ENCODE peak calls at places on chromosome 5, in four cellular contexts. J, P, S and I are unnamed samples.

GRCh38 chr5:191949-192690 is 825 bp downstream of the LRRC14B start:
- DNase-seq in P (no peak), J (no peak), S (no peak), I (no peak)

GRCh38 chr5:44389410-44389879 is at the start of gene FGF10:
- DNase-seq in J (no peak), S (peak; percentile 33), P (peak; percentile 19), I (no peak)

GRCh38 chr5:132176987-132177386 is 50.7 kb downstream of the P4HA2 start:
- DNase-seq in P (no peak), J (no peak), S (no peak), I (no peak)

GRCh38 chr5:117863589-117864296 is 1124.6 kb downstream of the DTWD2 start:
- DNase-seq in S (no peak), P (no peak), J (no peak), I (no peak)

GRCh38 chr5:89034588-89034987 is 151.6 kb upstream of the MEF2C start:
- DNase-seq in J (no peak), P (no peak), S (no peak), I (no peak)

GRCh38 chr5:132257131-132258101 is at the start of gene PDLIM4:
- DNase-seq in S (no peak), J (no peak), P (peak; percentile 96), I (no peak)

GRCh38 chr5:160692272-160692671 is 159.7 kb downstream of the ATP10B start:
- DNase-seq in S (no peak), J (no peak), P (no peak), I (no peak)

GRCh38 chr5:136080113-136080482 is 51.3 kb downstream of the TGFBI start:
- DNase-seq in S (no peak), P (no peak), J (no peak), I (no peak)

GRCh38 chr5:124179788-124180187 is 566.7 kb downstream of the ZNF608 start:
- DNase-seq in J (no peak), P (no peak), S (no peak), I (no peak)

GRCh38 chr5:50807661-50808060 is 141.2 kb downstream of the PARP8 start:
- DNase-seq in P (no peak), J (no peak), S (no peak), I (no peak)

GRCh38 chr5:134893748-134894505 is 11.0 kb upstream of the PCBD2 start:
- DNase-seq in S (no peak), P (no peak), J (no peak), I (no peak)

GRCh38 chr5:141338538-141339306 is at the start of gene PCDHGA2:
- DNase-seq in P (peak; percentile 46), S (no peak), J (no peak), I (no peak)

GRCh38 chr5:136133416-136134383 is 1.1 kb downstream of the SMAD5 start:
- DNase-seq in P (peak; percentile 31), J (no peak), S (no peak), I (peak; percentile 51)

GRCh38 chr5:159897786-159898393 is 18.4 kb upstream of the ADRA1B start:
- DNase-seq in J (no peak), S (no peak), P (no peak), I (no peak)

GRCh38 chr5:133715622-133716021 is 103.3 kb upstream of the FSTL4 start:
- DNase-seq in P (no peak), S (no peak), J (no peak), I (no peak)

GRCh38 chr5:112174959-112175594 is 244.0 kb downstream of the EPB41L4A start:
- DNase-seq in J (peak; percentile 61), P (peak; percentile 67), S (no peak), I (peak; percentile 19)

GRCh38 chr5:61599370-61600140 is 267.5 kb downstream of the ZSWIM6 start:
- DNase-seq in S (no peak), P (no peak), J (no peak), I (peak; percentile 44)

GRCh38 chr5:131974956-131975726 is 29.7 kb upstream of the MEIKIN start:
- DNase-seq in J (no peak), S (no peak), P (no peak), I (no peak)

GRCh38 chr5:16467363-16468219 is 2.0 kb upstream of the ZNF622 start:
- DNase-seq in S (no peak), J (no peak), P (no peak), I (no peak)

GRCh38 chr5:130183115-130183514 is 278.9 kb downstream of the CHSY3 start:
- DNase-seq in S (no peak), P (no peak), J (no peak), I (no peak)

GRCh38 chr5:132714456-132715307 is 22.7 kb downstream of the KIF3A start:
- DNase-seq in P (no peak), S (no peak), J (no peak), I (no peak)

GRCh38 chr5:59204114-59204897 is 621.4 kb downstream of the RAB3C start:
- DNase-seq in P (no peak), J (no peak), S (no peak), I (no peak)

GRCh38 chr5:74173665-74174064 is 466.9 kb downstream of the ENC1 start:
- DNase-seq in P (no peak), J (no peak), S (no peak), I (no peak)

GRCh38 chr5:1121891-1122290 is 10.0 kb upstream of the SLC12A7 start:
- DNase-seq in P (no peak), J (no peak), S (no peak), I (no peak)

GRCh38 chr5:67702008-67702407 is 505.4 kb upstream of the CD180 start:
- DNase-seq in J (no peak), S (no peak), P (no peak), I (no peak)

GRCh38 chr5:38666668-38667498 is 110.4 kb upstream of the LIFR start:
- DNase-seq in P (peak; percentile 28), J (peak; percentile 19), S (no peak), I (peak; percentile 67)

GRCh38 chr5:54570923-54571322 is 53.4 kb downstream of the SNX18 start:
- DNase-seq in S (no peak), P (no peak), J (no peak), I (no peak)

GRCh38 chr5:81854915-81855314 is 104.0 kb upstream of the SSBP2 start:
- DNase-seq in P (no peak), S (no peak), J (no peak), I (no peak)

GRCh38 chr5:81855576-81855975 is 104.7 kb upstream of the SSBP2 start:
- DNase-seq in J (no peak), S (no peak), P (no peak), I (no peak)

GRCh38 chr5:81853005-81853357 is 102.1 kb upstream of the SSBP2 start:
- DNase-seq in P (no peak), J (no peak), S (no peak), I (no peak)

GRCh38 chr5:81854485-81854884 is 103.6 kb upstream of the SSBP2 start:
- DNase-seq in J (no peak), P (no peak), S (no peak), I (no peak)

DNA sequence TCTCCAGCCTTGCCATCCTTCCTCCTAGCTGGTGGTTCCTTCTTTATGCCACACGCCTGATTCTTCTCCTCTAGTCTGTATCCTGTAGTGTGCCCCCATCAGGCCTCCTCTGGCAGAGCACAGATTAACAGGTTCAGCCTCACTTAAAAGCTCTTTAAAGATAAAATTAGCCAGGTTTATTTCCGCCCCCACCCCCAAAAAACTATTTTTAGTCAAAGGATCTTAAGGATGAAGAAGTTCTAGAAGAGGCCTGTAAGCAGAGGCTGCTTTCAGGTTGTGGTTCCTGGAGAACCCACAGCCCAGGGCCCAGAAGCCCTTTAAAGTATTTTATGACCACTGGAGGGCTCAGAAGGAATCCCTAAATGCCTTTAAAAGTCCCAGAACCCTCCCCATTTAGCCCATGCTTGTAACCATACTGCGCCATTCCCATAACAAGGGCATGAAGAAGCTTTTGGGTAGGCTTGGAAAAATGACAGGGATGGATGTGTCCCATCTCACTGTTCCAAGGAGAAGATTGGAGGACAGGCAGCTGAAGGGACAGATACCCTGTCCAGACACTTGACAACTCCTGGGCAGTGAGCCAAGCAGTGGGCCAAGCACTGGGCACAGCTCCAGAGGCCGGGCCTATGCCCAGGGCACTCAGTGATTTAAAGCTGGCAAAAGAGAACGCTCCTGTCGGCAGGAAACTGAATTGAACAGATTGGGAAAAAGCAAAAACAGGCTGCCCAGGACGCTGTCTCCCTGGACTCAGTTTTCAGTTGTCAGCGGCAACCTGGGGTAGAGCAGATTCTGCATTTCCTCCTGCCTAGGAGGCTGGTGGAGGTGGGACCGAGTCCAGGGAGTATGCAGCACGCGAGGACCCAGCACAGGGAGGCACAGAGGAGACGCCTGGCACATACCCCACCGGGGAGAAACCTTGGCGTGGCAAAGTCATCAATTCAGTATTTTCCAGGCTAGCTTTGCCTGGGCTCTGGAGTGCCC is 106.3 kb upstream of the SSBP2 start:
- DNase-seq in J (no peak), P (peak; percentile 81), S (no peak), I (no peak)
- TF ChIP-seq JUND in J (no peak), P (no peak), S (no peak), I (no peak)

GRCh38 chr5:28400076-28400475 is 1361.7 kb upstream of the CDH9 start:
- DNase-seq in J (no peak), S (no peak), P (no peak), I (no peak)

GRCh38 chr5:28408186-28408585 is 1369.8 kb upstream of the CDH9 start:
- DNase-seq in P (no peak), J (no peak), S (no peak), I (peak; percentile 7)

GRCh38 chr5:28404363-28405071 is 1366.1 kb upstream of the CDH9 start:
- DNase-seq in J (no peak), P (no peak), S (no peak), I (no peak)

GRCh38 chr5:28402590-28403301 is 1364.4 kb upstream of the CDH9 start:
- DNase-seq in J (no peak), S (no peak), P (no peak), I (no peak)

GRCh38 chr5:28403846-28404245 is 1365.5 kb upstream of the CDH9 start:
- DNase-seq in S (no peak), J (no peak), P (no peak), I (no peak)
- TF ChIP-seq JUND in S (no peak), J (no peak), P (no peak), I (no peak)

DNA sequence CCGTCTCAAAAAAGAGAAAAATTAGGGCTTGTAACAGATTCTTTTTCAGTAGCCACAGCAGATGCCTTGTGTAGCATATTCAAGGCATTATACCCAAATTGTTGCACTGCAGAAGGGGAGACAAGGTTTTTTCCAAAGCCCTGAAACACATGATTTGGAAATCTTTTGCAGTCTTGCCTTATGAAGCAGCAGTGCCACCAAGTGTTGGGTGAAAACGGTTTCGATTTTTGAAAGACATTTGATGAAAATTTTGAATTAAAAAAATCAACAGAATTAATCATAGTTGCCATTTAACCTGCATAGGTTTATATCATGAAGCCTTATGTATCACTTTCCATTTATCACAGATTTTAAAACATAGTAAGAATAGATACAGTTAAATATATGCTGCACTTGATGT is 479.5 kb downstream of the TAF11L14 start:
- DNase-seq in S (no peak), J (no peak), P (no peak), I (peak; percentile 57)
- TF ChIP-seq JUND in S (no peak), J (no peak), P (no peak), I (no peak)

DNA sequence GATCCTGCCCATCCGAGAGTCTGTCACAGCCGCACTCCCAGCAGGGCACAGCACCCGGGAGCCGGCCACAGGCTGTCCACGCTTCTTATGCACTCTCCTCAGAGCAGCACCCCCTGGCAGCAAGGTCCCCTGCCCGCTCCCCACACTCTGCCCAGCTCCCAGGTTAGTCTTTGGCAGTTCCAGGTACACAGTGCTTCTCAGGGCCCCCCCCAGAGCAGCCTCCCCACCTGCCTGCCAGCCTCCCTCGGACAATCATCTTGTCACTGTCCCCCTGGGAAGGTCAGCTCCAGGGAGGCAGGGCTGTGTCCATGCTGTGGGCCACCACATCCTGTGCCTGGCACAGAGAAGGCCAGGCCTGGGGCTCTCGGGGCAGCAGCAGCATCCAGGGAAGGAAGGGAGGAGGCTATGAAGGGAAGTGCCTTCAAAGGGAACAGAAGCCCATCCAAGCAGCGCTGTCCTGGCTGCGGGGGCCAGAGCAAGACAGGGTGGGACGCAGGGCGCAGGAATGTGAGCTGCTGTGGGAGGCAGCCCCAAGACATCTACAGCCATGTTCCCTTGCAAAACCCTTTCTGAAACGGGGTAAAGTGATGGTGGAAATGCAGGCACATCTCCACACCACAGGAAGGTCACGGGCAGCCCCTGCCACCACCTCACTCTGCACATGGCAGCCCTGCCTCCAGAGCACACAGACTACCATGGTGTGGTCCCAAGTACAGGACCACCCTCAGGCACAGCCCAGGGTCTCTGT is 68.6 kb upstream of the ADAMTS2 start:
- DNase-seq in P (peak; percentile 30), S (no peak), J (no peak), I (no peak)
- TF ChIP-seq JUND in P (no peak), S (no peak), J (no peak), I (no peak)